ENCODE peak calls at places on chromosomes 5 and 9, in six cellular contexts. W is tibial artery, T is body of pancreas, H is cardiac muscle cell, Q is neural progenitor cell, E is upper lobe of left lung. L is an unnamed sample.

GRCh38 chr5:77101298-77101697 is 14.2 kb upstream of the ZBED3 start:
- DNase-seq in H (peak), Q (no peak), T (no peak), W (no peak), E (no peak), L (no peak)

GRCh38 chr9:127264462-127265040 is at the start of gene GARNL3:
- DNase-seq in W (no peak), T (no peak), H (no peak), E (no peak), Q (peak), L (no peak)

GRCh38 chr5:31485376-31486207 is 46.3 kb downstream of the DROSHA start:
- DNase-seq in Q (no peak), W (no peak), H (no peak), T (no peak), E (no peak), L (no peak)

GRCh38 chr5:98775962-98776687 is 2.7 kb downstream of the RGMB start:
- DNase-seq in H (peak), E (no peak), W (no peak), T (no peak), Q (no peak), L (no peak)

GRCh38 chr5:9439651-9440292 is 106.1 kb downstream of the SEMA5A start:
- DNase-seq in E (no peak), H (no peak), Q (no peak), W (no peak), T (no peak), L (no peak)

GRCh38 chr5:151121652-151122051 is 35.9 kb downstream of the ANXA6 start:
- DNase-seq in T (no peak), Q (no peak), E (no peak), H (no peak), W (no peak), L (no peak)

GRCh38 chr9:120191141-120191540 is 388.8 kb downstream of the CDK5RAP2 start:
- DNase-seq in W (no peak), H (no peak), E (no peak), Q (no peak), T (no peak), L (no peak)

GRCh38 chr5:113678924-113679575 is 165.6 kb downstream of the YTHDC2 start:
- DNase-seq in W (no peak), T (peak), Q (peak), H (peak), E (no peak), L (no peak)

GRCh38 chr5:119366537-119366874 is 10.7 kb downstream of the TNFAIP8 start:
- DNase-seq in W (no peak), H (no peak), E (no peak), T (no peak), Q (no peak), L (no peak)

GRCh38 chr5:76145945-76146344 is 62.8 kb downstream of the SV2C start:
- DNase-seq in E (no peak), T (no peak), H (no peak), Q (peak), W (no peak), L (no peak)

GRCh38 chr9:6383551-6384225 is 29.3 kb upstream of the UHRF2 start:
- DNase-seq in E (no peak), H (peak), Q (no peak), T (no peak), W (no peak), L (no peak)

GRCh38 chr5:108905818-108906217 is 158.1 kb downstream of the FER start:
- DNase-seq in H (peak), E (no peak), Q (no peak), T (no peak), W (no peak), L (no peak)

GRCh38 chr9:134959126-134959970 is 41.6 kb upstream of the FCN1 start:
- DNase-seq in Q (no peak), H (no peak), W (peak), T (no peak), E (no peak), L (no peak)

DNA sequence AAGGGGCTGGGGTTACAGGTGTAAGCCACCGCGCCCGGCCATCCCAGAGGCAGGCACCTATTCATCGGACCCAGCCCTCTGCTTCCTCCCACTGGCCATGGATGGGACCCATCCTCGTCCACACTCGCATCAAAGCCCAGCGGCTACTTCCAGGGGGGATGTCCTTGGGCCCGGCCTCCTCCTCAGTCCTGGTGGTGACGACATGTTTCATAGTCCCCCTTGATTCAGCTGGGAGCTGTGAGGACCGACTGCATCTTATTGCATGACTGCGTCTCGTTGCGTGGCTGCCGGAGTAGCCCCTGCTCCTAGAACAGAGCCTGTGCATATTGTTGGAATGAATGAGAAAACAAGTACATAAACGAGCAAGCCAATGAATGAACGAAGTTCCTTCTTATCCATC is 12.8 kb downstream of the NCS1 start:
- DNase-seq in H (no peak), E (no peak), W (no peak), Q (no peak), T (no peak), L (no peak)
- TF ChIP-seq CTCF in H (no peak), E (no peak), W (no peak), Q (no peak), T (no peak), L (no peak)

DNA sequence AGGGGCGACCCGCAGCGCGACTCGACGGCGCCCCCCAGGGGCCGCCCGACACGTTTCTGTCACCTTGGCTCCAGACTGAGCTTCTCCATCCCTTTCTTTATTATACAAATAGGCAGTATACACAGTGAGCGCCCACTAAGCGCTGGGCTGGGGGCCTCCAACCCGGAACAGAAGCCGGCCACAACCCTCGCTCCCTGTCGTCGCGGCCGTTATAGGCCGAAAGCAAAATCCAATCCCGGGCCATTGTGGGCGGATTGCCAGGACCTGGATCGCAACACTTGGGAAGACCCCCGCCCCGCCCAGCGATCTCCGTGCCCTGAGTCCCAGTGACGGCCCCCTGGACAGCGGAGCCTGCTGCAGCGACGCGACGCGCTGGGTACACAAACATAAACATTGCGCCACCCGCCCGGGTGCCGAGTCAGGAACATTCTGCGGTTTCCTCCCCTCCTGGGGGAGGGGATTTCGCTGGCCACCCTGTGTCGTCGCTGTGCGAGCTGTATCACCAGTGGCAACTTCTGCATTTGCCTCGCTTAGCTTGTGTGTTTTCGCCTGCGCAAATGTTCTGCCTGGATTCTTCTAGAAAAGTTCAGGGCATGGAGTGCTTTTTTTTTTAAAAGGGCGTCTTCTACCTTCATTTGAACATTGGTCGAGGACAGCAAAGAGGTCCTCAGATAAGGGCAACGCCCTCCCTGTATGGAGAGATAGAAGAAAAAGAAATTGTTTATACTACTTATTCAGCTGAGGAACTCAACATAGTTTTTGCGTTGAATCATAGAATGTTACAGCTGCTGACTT is 1.3 kb upstream of the DUSP1 start:
- DNase-seq in W (peak), T (peak), Q (peak), E (peak), H (peak), L (peak)
- TF ChIP-seq CTCF in W (peak), T (peak), Q (peak), E (peak), H (peak), L (peak)

DNA sequence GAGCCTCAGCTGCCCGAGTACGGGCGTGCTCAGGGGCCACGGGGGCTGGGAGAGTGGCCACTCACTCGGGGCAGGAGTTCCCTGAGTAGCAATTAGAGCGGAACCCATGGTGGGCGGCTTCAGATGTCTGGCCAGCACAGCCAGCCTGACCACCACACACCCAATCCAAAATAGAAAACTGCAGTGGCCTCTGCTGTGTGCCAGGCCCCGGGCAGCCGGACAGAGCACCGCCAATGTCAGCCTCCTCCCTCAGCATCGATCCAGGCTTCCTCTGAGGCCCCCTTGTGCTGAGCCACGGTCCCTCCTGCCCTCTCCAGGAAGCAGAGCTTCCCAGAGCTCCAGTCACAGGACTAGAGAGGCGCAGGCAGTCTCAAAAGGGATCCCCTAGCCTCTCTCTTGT is 2.7 kb downstream of the ADAMTS2 start:
- DNase-seq in E (peak), T (no peak), H (peak), Q (peak), W (no peak), L (no peak)
- TF ChIP-seq CTCF in E (peak), T (no peak), H (peak), Q (peak), W (peak), L (no peak)

DNA sequence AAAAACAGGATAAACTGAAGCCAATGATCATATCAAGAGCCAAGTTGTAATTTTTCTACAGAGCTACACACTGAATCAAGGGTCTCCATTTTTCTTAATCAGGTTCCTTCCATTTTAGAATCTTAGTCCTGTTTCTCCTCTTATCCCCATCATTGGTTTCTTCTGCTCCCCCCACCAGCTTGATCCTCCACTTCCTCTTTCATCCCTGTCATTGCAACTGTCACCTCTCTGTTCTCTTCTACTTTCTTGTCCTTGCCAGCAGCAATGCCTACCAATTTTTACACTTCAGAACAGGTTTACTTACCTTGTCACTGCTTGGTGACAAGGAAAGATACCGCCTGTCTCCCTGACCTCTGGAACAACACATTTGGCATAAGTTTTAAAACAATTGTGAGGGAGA is 97.3 kb downstream of the CFAP90 start:
- DNase-seq in W (no peak), T (no peak), E (no peak), Q (no peak), H (no peak), L (no peak)
- TF ChIP-seq CTCF in W (no peak), T (no peak), E (no peak), Q (no peak), H (no peak), L (no peak)